ENCODE peak calls at places on chromosomes 13 and 19, in ten cellular contexts. V is aorta; P is dorsolateral prefrontal cortex; Z is fibroblast of lung; L is Panc1; S is heart left ventricle; B is endodermal cell; E is heart right ventricle; U is left lung; J is effector memory CD4-positive, alpha-beta T cell. H is an unnamed sample.

GRCh38 chr13:43357435-43358065 is 334.2 kb downstream of the DNAJC15 start:
- DNase-seq in V (no peak), P (no peak), Z (no peak), L (no peak), S (peak; percentile 51), B (no peak), E (peak; percentile 61), U (no peak), J (no peak), H (no peak)

GRCh38 chr13:36151591-36151990 is 20.4 kb upstream of the DCLK1 start:
- DNase-seq in V (no peak), P (no peak), Z (no peak), L (no peak), S (no peak), B (no peak), E (no peak), U (no peak), J (no peak), H (no peak)

GRCh38 chr19:20969498-20969897 is 46.4 kb downstream of the ZNF85 start:
- DNase-seq in V (peak; percentile 9), P (no peak), Z (no peak), L (no peak), S (no peak), B (no peak), E (no peak), U (no peak), J (no peak), H (peak; percentile 57)

GRCh38 chr19:19420570-19421301 is 15.3 kb downstream of the GATAD2A start:
- DNase-seq in V (no peak), P (no peak), Z (no peak), L (no peak), S (no peak), B (no peak), E (no peak), U (no peak), J (no peak), H (no peak)

GRCh38 chr13:27605610-27606200 is 14.6 kb downstream of the LNX2 start:
- DNase-seq in V (no peak), P (no peak), Z (peak; percentile 56), L (no peak), S (no peak), B (no peak), E (no peak), U (no peak), J (no peak), H (no peak)

GRCh38 chr13:67296511-67296910 is 66.4 kb upstream of the PCDH9 start:
- DNase-seq in V (no peak), P (no peak), Z (peak; percentile 47), L (no peak), S (no peak), B (no peak), E (no peak), U (no peak), J (no peak), H (no peak)

GRCh38 chr13:105598551-105598950 is 936.9 kb downstream of the EFNB2 start:
- DNase-seq in V (no peak), P (no peak), Z (peak; percentile 89), L (no peak), S (no peak), B (no peak), E (no peak), U (no peak), J (no peak), H (no peak)

GRCh38 chr13:46627462-46627861 is 74.5 kb downstream of the LRCH1 start:
- DNase-seq in V (no peak), P (no peak), Z (no peak), L (no peak), S (no peak), B (no peak), E (no peak), U (no peak), J (no peak), H (no peak)

GRCh38 chr13:80704369-80704768 is 363.4 kb upstream of the SPRY2 start:
- DNase-seq in V (peak; percentile 36), P (no peak), Z (no peak), L (no peak), S (no peak), B (no peak), E (no peak), U (no peak), J (no peak), H (no peak)

GRCh38 chr19:6499052-6499790 is 2.9 kb downstream of the TUBB4A start:
- DNase-seq in V (no peak), P (no peak), Z (no peak), L (no peak), S (no peak), B (no peak), E (no peak), U (no peak), J (no peak), H (no peak)

GRCh38 chr19:6494438-6495036 is 7.6 kb downstream of the TUBB4A start:
- DNase-seq in V (no peak), P (no peak), Z (no peak), L (no peak), S (no peak), B (no peak), E (no peak), U (no peak), J (no peak), H (no peak)

GRCh38 chr19:6498294-6499036 is 3.6 kb downstream of the TUBB4A start:
- DNase-seq in V (no peak), P (no peak), Z (no peak), L (no peak), S (no peak), B (no peak), E (no peak), U (no peak), J (no peak), H (no peak)

GRCh38 chr19:6491802-6492592 is 10.1 kb downstream of the TUBB4A start:
- DNase-seq in V (no peak), P (peak; percentile 56), Z (no peak), L (no peak), S (no peak), B (no peak), E (no peak), U (no peak), J (no peak), H (no peak)

GRCh38 chr19:6495947-6496346 is 6.2 kb downstream of the TUBB4A start:
- DNase-seq in V (no peak), P (no peak), Z (no peak), L (no peak), S (no peak), B (no peak), E (no peak), U (no peak), J (no peak), H (no peak)
- H3K27ac ChIP-seq in V (no peak overlapping the region), P (no peak overlapping the region), Z (no peak overlapping the region), L (no peak overlapping the region), S (no peak overlapping the region), B (no peak overlapping the region), E (no peak overlapping the region), U (no peak overlapping the region), J (no peak overlapping the region), H (no peak overlapping the region)

DNA sequence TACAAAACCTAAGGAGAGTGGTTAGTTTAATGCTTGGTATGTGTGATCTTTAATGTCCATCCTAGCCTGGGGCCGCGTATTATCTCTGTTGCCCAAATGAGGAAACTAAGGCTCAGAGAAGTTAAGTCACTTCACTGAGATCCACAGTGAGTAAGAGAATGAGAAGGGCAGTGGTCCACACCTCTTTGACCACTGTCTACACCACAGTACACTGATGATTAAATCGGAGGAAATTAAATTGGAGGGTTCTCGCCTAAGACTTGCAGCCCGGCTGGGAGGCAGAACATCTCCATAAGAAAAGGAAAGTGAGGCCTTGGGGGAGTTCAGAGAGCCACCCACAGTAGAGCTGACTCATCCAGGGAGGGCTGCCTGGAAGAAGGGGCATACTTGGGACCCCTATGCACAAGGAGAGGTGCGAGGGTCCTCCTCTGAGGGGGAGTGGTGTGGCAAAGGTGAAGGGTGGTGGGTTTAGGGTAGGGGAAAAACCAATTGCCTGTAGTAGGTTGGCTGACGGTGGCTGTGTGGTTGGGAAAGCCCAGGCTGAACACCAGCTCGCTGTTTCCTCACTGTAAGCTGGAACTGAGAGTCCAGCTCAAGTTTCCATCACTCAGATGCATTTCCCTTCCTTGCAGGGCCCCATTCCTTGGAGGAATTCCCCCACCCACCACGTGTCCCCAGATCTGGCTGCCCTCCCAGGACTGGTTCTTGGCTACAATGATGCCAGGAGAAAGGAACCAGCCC is 15.0 kb upstream of the DHRS12 start:
- DNase-seq in V (peak; percentile 85), P (no peak), Z (peak; percentile 49), L (no peak), S (no peak), B (no peak), E (no peak), U (no peak), J (no peak), H (no peak)
- H3K27ac ChIP-seq in V (no peak overlapping the region), P (no peak overlapping the region), Z (no peak overlapping the region), L (no peak overlapping the region), S (peak overlapping the region; percentile 82), B (no peak overlapping the region), E (peak overlapping the region; percentile 67), U (peak overlapping the region; percentile 4), J (peak overlapping the region; percentile 78), H (no peak overlapping the region)

DNA sequence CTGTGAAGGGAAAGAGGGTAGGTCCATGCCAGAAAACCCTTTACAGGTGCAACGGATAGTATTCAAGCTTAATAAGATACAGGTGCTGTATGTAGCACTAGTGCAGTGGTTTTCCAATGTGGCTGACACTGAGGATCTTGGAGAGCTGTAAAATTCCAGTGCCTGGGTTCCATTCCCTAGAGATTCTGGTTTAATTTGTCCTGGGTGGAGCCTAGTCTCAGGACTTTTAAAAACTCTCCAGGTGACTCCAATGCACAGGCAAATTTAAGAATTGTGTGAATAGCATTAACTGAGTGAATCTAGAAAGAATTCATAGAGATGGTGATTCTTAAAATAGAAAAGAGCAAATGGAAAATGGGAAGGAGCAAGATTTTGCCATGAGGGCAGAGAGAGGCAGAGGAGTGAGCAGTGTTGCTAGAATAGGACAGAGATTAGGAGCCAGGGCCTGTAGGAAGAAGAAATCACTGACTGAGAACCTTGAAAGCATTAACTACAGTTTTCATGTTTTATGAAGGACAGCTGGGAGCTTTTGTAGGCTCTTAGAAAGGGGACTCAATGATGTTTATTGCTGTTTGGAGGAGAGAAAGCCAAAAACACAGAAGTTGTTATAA is 261.8 kb downstream of the DLEU7 start:
- DNase-seq in V (no peak), P (no peak), Z (no peak), L (no peak), S (no peak), B (no peak), E (no peak), U (no peak), J (no peak), H (no peak)
- H3K27ac ChIP-seq in V (peak overlapping the region; percentile 12), P (no peak overlapping the region), Z (no peak overlapping the region), L (no peak overlapping the region), S (peak overlapping the region; percentile 69), B (no peak overlapping the region), E (peak overlapping the region; percentile 71), U (no peak overlapping the region), J (no peak overlapping the region), H (no peak overlapping the region)

DNA sequence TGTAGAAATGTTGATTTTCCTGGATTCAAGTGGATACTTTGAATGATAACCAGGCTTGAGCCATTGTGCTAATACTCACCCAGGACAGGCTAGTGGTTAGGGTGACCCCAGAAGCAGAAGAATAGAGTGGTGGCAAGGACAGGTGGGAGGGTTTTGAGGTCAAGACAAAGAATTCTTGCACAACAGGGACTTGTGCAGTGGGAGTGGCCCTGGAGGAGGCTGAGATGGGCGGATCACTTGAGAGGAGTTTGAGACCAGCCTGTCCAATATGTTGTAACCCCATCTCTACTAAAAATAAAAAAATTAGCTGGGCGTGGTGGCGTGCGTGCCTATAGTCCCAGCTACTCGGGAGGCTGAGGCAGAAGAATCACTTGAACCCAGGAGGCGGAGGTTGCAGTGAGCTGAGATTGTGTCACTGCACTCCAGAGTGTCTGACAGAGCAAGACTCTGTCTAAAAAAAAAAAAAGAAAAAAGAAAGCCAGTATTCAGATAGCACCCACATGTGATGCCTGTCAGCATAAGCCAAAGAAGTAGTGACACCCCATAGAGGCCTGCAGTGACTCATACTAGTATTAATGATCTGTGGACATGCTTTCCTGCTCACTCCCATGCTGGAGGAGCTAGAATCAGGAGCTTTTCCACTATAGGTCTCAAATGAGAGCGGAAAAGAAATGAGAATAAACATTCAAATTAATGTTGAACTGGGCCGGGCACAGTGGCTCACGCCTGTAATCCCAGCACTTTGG is 78.7 kb downstream of the RNF17 start:
- DNase-seq in V (no peak), P (no peak), Z (peak; percentile 28), L (no peak), S (no peak), B (no peak), E (no peak), U (peak; percentile 35), J (no peak), H (no peak)
- H3K27ac ChIP-seq in V (no peak overlapping the region), P (no peak overlapping the region), Z (no peak overlapping the region), L (no peak overlapping the region), S (no peak overlapping the region), B (no peak overlapping the region), E (no peak overlapping the region), U (no peak overlapping the region), J (no peak overlapping the region), H (no peak overlapping the region)

H was measured in epithelial cell of prostate.